ENCODE peak calls at places on chromosome 6, in seven cellular contexts. One of them, this sample, is unnamed. For H3K4me1, the result is how much of the 10 kb centered on the place peaks cover.

GRCh38 chr6:489001-489400 is 97.4 kb downstream of the IRF4 start:
- DNase-seq in tibial artery: no peak
- DNase-seq in adrenal gland: no peak
- DNase-seq in heart left ventricle: no peak
- DNase-seq in mammary epithelial cell: no peak
- DNase-seq in A549: no peak
- DNase-seq in breast epithelium: no peak
- DNase-seq in this sample: peak

GRCh38 chr6:35810831-35811698 is 5.9 kb downstream of the LHFPL5 start:
- DNase-seq in tibial artery: no peak
- DNase-seq in adrenal gland: no peak
- DNase-seq in heart left ventricle: no peak
- DNase-seq in mammary epithelial cell: peak
- DNase-seq in A549: peak
- DNase-seq in breast epithelium: no peak
- DNase-seq in this sample: no peak

GRCh38 chr6:73985891-73986290 is 289.9 kb downstream of the CD109 start:
- DNase-seq in tibial artery: no peak
- DNase-seq in adrenal gland: no peak
- DNase-seq in heart left ventricle: no peak
- DNase-seq in mammary epithelial cell: peak
- DNase-seq in A549: peak
- DNase-seq in breast epithelium: no peak
- DNase-seq in this sample: no peak

GRCh38 chr6:80605165-80605989 is 498.9 kb downstream of the BCKDHB start:
- DNase-seq in tibial artery: no peak
- DNase-seq in adrenal gland: no peak
- DNase-seq in heart left ventricle: no peak
- DNase-seq in mammary epithelial cell: peak
- DNase-seq in A549: peak
- DNase-seq in breast epithelium: no peak
- DNase-seq in this sample: peak

GRCh38 chr6:1364791-1365190 is 24.6 kb upstream of the FOXF2 start:
- DNase-seq in tibial artery: no peak
- DNase-seq in adrenal gland: no peak
- DNase-seq in heart left ventricle: no peak
- DNase-seq in mammary epithelial cell: no peak
- DNase-seq in A549: no peak
- DNase-seq in breast epithelium: no peak
- DNase-seq in this sample: no peak

GRCh38 chr6:169858293-169858934 is 107.0 kb downstream of the ERMARD start:
- DNase-seq in tibial artery: no peak
- DNase-seq in adrenal gland: no peak
- DNase-seq in heart left ventricle: no peak
- DNase-seq in mammary epithelial cell: no peak
- DNase-seq in A549: no peak
- DNase-seq in breast epithelium: peak
- DNase-seq in this sample: no peak

GRCh38 chr6:4460595-4461475 is 315.4 kb upstream of the CDYL start:
- DNase-seq in tibial artery: peak
- DNase-seq in adrenal gland: peak
- DNase-seq in heart left ventricle: peak
- DNase-seq in mammary epithelial cell: no peak
- DNase-seq in A549: no peak
- DNase-seq in breast epithelium: peak
- DNase-seq in this sample: no peak

GRCh38 chr6:21722488-21722887 is 128.9 kb downstream of the SOX4 start:
- DNase-seq in tibial artery: no peak
- DNase-seq in adrenal gland: no peak
- DNase-seq in heart left ventricle: no peak
- DNase-seq in mammary epithelial cell: no peak
- DNase-seq in A549: no peak
- DNase-seq in breast epithelium: no peak
- DNase-seq in this sample: no peak

GRCh38 chr6:40176117-40176516 is 241.9 kb upstream of the MOCS1 start:
- DNase-seq in tibial artery: no peak
- DNase-seq in adrenal gland: no peak
- DNase-seq in heart left ventricle: no peak
- DNase-seq in mammary epithelial cell: no peak
- DNase-seq in A549: no peak
- DNase-seq in breast epithelium: no peak
- DNase-seq in this sample: no peak

GRCh38 chr6:4319992-4320683 is 184.8 kb upstream of the ECI2 start:
- DNase-seq in tibial artery: no peak
- DNase-seq in adrenal gland: no peak
- DNase-seq in heart left ventricle: peak
- DNase-seq in mammary epithelial cell: peak
- DNase-seq in A549: peak
- DNase-seq in breast epithelium: no peak
- DNase-seq in this sample: no peak

GRCh38 chr6:116253505-116254296 is at the start of gene TSPYL4:
- DNase-seq in tibial artery: peak
- DNase-seq in adrenal gland: peak
- DNase-seq in heart left ventricle: peak
- DNase-seq in mammary epithelial cell: peak
- DNase-seq in A549: peak
- DNase-seq in breast epithelium: peak
- DNase-seq in this sample: peak

GRCh38 chr6:11113038-11113437 is 1.5 kb upstream of the ERVFRD-1 start:
- DNase-seq in tibial artery: no peak
- DNase-seq in adrenal gland: no peak
- DNase-seq in heart left ventricle: no peak
- DNase-seq in mammary epithelial cell: no peak
- DNase-seq in A549: no peak
- DNase-seq in breast epithelium: no peak
- DNase-seq in this sample: no peak

GRCh38 chr6:11110921-11111768 is at the start of gene ERVFRD-1:
- DNase-seq in tibial artery: no peak
- DNase-seq in adrenal gland: no peak
- DNase-seq in heart left ventricle: no peak
- DNase-seq in mammary epithelial cell: no peak
- DNase-seq in A549: no peak
- DNase-seq in breast epithelium: no peak
- DNase-seq in this sample: no peak

GRCh38 chr6:11111769-11112437 is 378 bp upstream of the ERVFRD-1 start:
- DNase-seq in tibial artery: no peak
- DNase-seq in adrenal gland: peak
- DNase-seq in heart left ventricle: no peak
- DNase-seq in mammary epithelial cell: no peak
- DNase-seq in A549: no peak
- DNase-seq in breast epithelium: no peak
- DNase-seq in this sample: no peak
- H3K4me1 ChIP-seq in tibial artery: under half
- H3K4me1 ChIP-seq in adrenal gland: under half
- H3K4me1 ChIP-seq in heart left ventricle: under half
- H3K4me1 ChIP-seq in mammary epithelial cell: under half
- H3K4me1 ChIP-seq in A549: under half
- H3K4me1 ChIP-seq in breast epithelium: under half
- H3K4me1 ChIP-seq in this sample: under half

DNA sequence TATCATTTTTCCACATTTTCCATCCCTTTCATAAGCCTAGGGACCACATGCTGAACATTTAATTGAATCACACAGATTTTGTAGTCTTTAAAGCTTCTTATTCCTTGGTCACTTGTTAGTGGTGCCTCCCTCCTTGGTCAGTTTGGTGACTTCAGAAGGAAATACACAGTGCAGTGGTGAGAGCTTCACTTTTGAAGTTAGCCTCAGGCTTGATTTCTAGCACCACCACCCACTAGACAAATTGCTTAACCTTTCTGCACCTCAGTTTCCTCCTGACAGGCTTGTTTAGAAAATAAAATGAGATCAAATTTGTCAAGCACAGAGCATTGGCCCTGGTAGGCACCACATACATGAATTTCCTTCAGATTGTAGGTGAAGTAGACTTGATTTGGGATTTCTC is 91.7 kb downstream of the FOXO3 start:
- DNase-seq in tibial artery: no peak
- DNase-seq in adrenal gland: no peak
- DNase-seq in heart left ventricle: no peak
- DNase-seq in mammary epithelial cell: no peak
- DNase-seq in A549: no peak
- DNase-seq in breast epithelium: no peak
- DNase-seq in this sample: no peak
- H3K4me1 ChIP-seq in tibial artery: under half
- H3K4me1 ChIP-seq in adrenal gland: under half
- H3K4me1 ChIP-seq in heart left ventricle: half or more
- H3K4me1 ChIP-seq in mammary epithelial cell: half or more
- H3K4me1 ChIP-seq in A549: under half
- H3K4me1 ChIP-seq in breast epithelium: under half
- H3K4me1 ChIP-seq in this sample: under half

GRCh38 chr6:30844118-30844535 is 40.2 kb upstream of the DDR1 start:
- DNase-seq in tibial artery: no peak
- DNase-seq in adrenal gland: no peak
- DNase-seq in heart left ventricle: no peak
- DNase-seq in mammary epithelial cell: no peak
- DNase-seq in A549: peak
- DNase-seq in breast epithelium: peak
- DNase-seq in this sample: no peak

GRCh38 chr6:30842754-30843610 is 41.3 kb upstream of the DDR1 start:
- DNase-seq in tibial artery: no peak
- DNase-seq in adrenal gland: no peak
- DNase-seq in heart left ventricle: no peak
- DNase-seq in mammary epithelial cell: no peak
- DNase-seq in A549: no peak
- DNase-seq in breast epithelium: no peak
- DNase-seq in this sample: no peak

GRCh38 chr6:30845183-30845582 is 39.1 kb upstream of the DDR1 start:
- DNase-seq in tibial artery: no peak
- DNase-seq in adrenal gland: no peak
- DNase-seq in heart left ventricle: no peak
- DNase-seq in mammary epithelial cell: no peak
- DNase-seq in A549: no peak
- DNase-seq in breast epithelium: no peak
- DNase-seq in this sample: no peak

GRCh38 chr6:30841644-30842504 is 42.4 kb upstream of the DDR1 start:
- DNase-seq in tibial artery: no peak
- DNase-seq in adrenal gland: peak
- DNase-seq in heart left ventricle: no peak
- DNase-seq in mammary epithelial cell: no peak
- DNase-seq in A549: no peak
- DNase-seq in breast epithelium: no peak
- DNase-seq in this sample: no peak

DNA sequence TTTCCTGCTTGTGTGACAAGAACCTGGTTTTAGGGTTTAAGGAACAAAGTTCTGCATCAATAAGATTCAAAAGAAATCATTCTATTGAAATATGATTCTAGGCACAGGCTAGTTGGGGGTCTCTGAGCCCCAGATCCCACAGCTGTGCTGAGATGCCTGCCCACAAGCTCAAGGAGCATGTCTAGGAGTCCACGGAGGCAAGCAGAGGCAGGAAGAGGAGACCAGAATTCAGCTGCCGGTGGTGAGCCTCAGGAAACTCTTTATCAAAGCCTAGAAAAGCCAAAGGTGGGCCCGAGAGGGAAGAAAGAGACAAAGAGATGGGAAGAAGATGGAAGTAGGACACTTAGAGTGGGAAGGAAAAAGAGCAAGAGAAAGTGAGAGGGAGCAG is 40.7 kb upstream of the DDR1 start:
- DNase-seq in tibial artery: no peak
- DNase-seq in adrenal gland: no peak
- DNase-seq in heart left ventricle: no peak
- DNase-seq in mammary epithelial cell: no peak
- DNase-seq in A549: no peak
- DNase-seq in breast epithelium: no peak
- DNase-seq in this sample: no peak
- H3K4me1 ChIP-seq in tibial artery: under half
- H3K4me1 ChIP-seq in adrenal gland: under half
- H3K4me1 ChIP-seq in heart left ventricle: under half
- H3K4me1 ChIP-seq in mammary epithelial cell: under half
- H3K4me1 ChIP-seq in A549: under half
- H3K4me1 ChIP-seq in breast epithelium: under half
- H3K4me1 ChIP-seq in this sample: under half

GRCh38 chr6:162971346-162971745 is 243.6 kb downstream of the PACRG start:
- DNase-seq in tibial artery: no peak
- DNase-seq in adrenal gland: no peak
- DNase-seq in heart left ventricle: no peak
- DNase-seq in mammary epithelial cell: no peak
- DNase-seq in A549: no peak
- DNase-seq in breast epithelium: no peak
- DNase-seq in this sample: no peak
- H3K4me1 ChIP-seq in tibial artery: under half
- H3K4me1 ChIP-seq in adrenal gland: under half
- H3K4me1 ChIP-seq in heart left ventricle: under half
- H3K4me1 ChIP-seq in mammary epithelial cell: under half
- H3K4me1 ChIP-seq in A549: under half
- H3K4me1 ChIP-seq in breast epithelium: under half
- H3K4me1 ChIP-seq in this sample: under half

DNA sequence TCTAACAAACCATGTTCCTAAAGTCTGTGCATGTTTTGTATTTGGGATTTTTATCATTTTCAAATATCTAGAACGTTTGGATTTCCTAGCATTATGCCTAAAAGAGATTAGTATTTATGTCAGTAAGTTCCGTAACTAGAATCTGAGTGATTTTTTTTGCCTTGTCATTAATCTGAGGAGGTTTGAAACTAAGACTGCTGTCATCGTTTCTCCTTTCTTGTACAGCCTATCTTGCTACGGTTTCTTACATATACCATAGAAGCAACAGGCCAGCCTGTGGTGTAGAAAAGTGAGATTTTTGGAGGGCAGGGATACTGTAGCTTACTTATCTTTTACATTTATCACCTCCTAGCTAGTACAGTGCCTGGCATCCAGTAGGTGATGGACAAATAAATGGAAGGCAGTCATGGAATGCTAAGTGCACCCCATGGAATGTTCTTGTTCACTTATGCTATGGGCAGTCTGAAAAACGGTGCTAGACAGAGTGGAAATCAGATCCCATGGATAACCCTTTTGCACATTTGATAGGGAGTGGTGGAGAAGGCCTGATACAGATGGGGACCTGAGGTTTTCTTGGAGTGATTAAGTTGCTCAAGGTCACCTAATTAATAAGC is 93.9 kb downstream of the ARID1B start:
- DNase-seq in tibial artery: no peak
- DNase-seq in adrenal gland: no peak
- DNase-seq in heart left ventricle: no peak
- DNase-seq in mammary epithelial cell: no peak
- DNase-seq in A549: no peak
- DNase-seq in breast epithelium: no peak
- DNase-seq in this sample: no peak
- H3K4me1 ChIP-seq in tibial artery: under half
- H3K4me1 ChIP-seq in adrenal gland: under half
- H3K4me1 ChIP-seq in heart left ventricle: half or more
- H3K4me1 ChIP-seq in mammary epithelial cell: under half
- H3K4me1 ChIP-seq in A549: under half
- H3K4me1 ChIP-seq in breast epithelium: under half
- H3K4me1 ChIP-seq in this sample: under half

GRCh38 chr6:99885051-99885450 is 109.0 kb downstream of the MCHR2 start:
- DNase-seq in tibial artery: no peak
- DNase-seq in adrenal gland: no peak
- DNase-seq in heart left ventricle: no peak
- DNase-seq in mammary epithelial cell: no peak
- DNase-seq in A549: no peak
- DNase-seq in breast epithelium: no peak
- DNase-seq in this sample: no peak
- H3K4me1 ChIP-seq in tibial artery: under half
- H3K4me1 ChIP-seq in adrenal gland: under half
- H3K4me1 ChIP-seq in heart left ventricle: under half
- H3K4me1 ChIP-seq in mammary epithelial cell: under half
- H3K4me1 ChIP-seq in A549: under half
- H3K4me1 ChIP-seq in breast epithelium: under half
- H3K4me1 ChIP-seq in this sample: under half

GRCh38 chr6:11491596-11491995 is 46.0 kb upstream of the TMEM170B start:
- DNase-seq in tibial artery: no peak
- DNase-seq in adrenal gland: no peak
- DNase-seq in heart left ventricle: no peak
- DNase-seq in mammary epithelial cell: no peak
- DNase-seq in A549: no peak
- DNase-seq in breast epithelium: no peak
- DNase-seq in this sample: no peak
- H3K4me1 ChIP-seq in tibial artery: under half
- H3K4me1 ChIP-seq in adrenal gland: under half
- H3K4me1 ChIP-seq in heart left ventricle: under half
- H3K4me1 ChIP-seq in mammary epithelial cell: under half
- H3K4me1 ChIP-seq in A549: under half
- H3K4me1 ChIP-seq in breast epithelium: under half
- H3K4me1 ChIP-seq in this sample: under half

GRCh38 chr6:128515550-128516513 is 4.6 kb downstream of the PTPRK start:
- DNase-seq in tibial artery: no peak
- DNase-seq in adrenal gland: no peak
- DNase-seq in heart left ventricle: no peak
- DNase-seq in mammary epithelial cell: no peak
- DNase-seq in A549: no peak
- DNase-seq in breast epithelium: no peak
- DNase-seq in this sample: no peak
- H3K4me1 ChIP-seq in tibial artery: under half
- H3K4me1 ChIP-seq in adrenal gland: under half
- H3K4me1 ChIP-seq in heart left ventricle: under half
- H3K4me1 ChIP-seq in mammary epithelial cell: under half
- H3K4me1 ChIP-seq in A549: half or more
- H3K4me1 ChIP-seq in breast epithelium: under half
- H3K4me1 ChIP-seq in this sample: under half